ENCODE peak calls at places on chromosome 1, in four cellular contexts. W is lower leg skin, J is NCI-H774, G is occipital lobe. B is an unnamed sample.

GRCh38 chr1:233245191-233245765 is 50.2 kb downstream of the PCNX2 start:
- DNase-seq in W (no peak), J (no peak), G (no peak), B (no peak)

GRCh38 chr1:225572422-225572821 is 80.5 kb downstream of the ENAH start:
- DNase-seq in W (no peak), J (no peak), G (no peak), B (no peak)

GRCh38 chr1:171141336-171142051 is 43.6 kb upstream of the FMO2 start:
- DNase-seq in W (peak; percentile 47), J (no peak), G (no peak), B (no peak)

GRCh38 chr1:162689745-162690671 is 57.7 kb downstream of the DDR2 start:
- DNase-seq in W (no peak), J (no peak), G (no peak), B (no peak)

GRCh38 chr1:60894121-60894520 is 188.2 kb upstream of the NFIA start:
- DNase-seq in W (no peak), J (peak; percentile 36), G (no peak), B (no peak)

GRCh38 chr1:14380408-14380807 is 218.1 kb upstream of the KAZN start:
- DNase-seq in W (no peak), J (no peak), G (no peak), B (no peak)

GRCh38 chr1:233473549-233474204 is 140.2 kb upstream of the KCNK1 start:
- DNase-seq in W (no peak), J (no peak), G (no peak), B (no peak)

GRCh38 chr1:9280015-9280860 is 12.5 kb upstream of the SPSB1 start:
- DNase-seq in W (peak; percentile 54), J (no peak), G (peak; percentile 46), B (no peak)

GRCh38 chr1:247824023-247824422 is at the start of gene OR14A16:
- DNase-seq in W (no peak), J (peak; percentile 80), G (no peak), B (no peak)